ENCODE peak calls at places on chromosome 18, in seven cellular contexts. B is D721Med, P is non-pigmented ciliary epithelial cell, O is SK-N-SH, W is A172, D is MCF 10A, Z is DMS153. V is an unnamed sample.

GRCh38 chr18:24214144-24214543 is 75.3 kb downstream of the CABYR start:
- DNase-seq in B (no peak), P (no peak), O (no peak), W (no peak), D (no peak), Z (no peak), V (no peak)

GRCh38 chr18:7901657-7902056 is 334.5 kb downstream of the PTPRM start:
- DNase-seq in B (no peak), P (no peak), O (no peak), W (no peak), D (no peak), Z (no peak), V (no peak)

GRCh38 chr18:3383381-3383915 is 66.5 kb upstream of the TGIF1 start:
- DNase-seq in B (no peak), P (no peak), O (no peak), W (peak), D (no peak), Z (no peak), V (no peak)

GRCh38 chr18:35635171-35635570 is 53.6 kb downstream of the GALNT1 start:
- DNase-seq in B (no peak), P (no peak), O (peak), W (peak), D (no peak), Z (no peak), V (peak)

GRCh38 chr18:13642440-13642827 is 83.9 kb downstream of the FAM210A start:
- DNase-seq in B (no peak), P (no peak), O (no peak), W (no peak), D (no peak), Z (no peak), V (no peak)

GRCh38 chr18:62485684-62486083 is 37.1 kb upstream of the ZCCHC2 start:
- DNase-seq in B (no peak), P (peak), O (no peak), W (peak), D (peak), Z (peak), V (peak)

GRCh38 chr18:75456277-75456676 is 28.8 kb upstream of the SMIM21 start:
- DNase-seq in B (no peak), P (no peak), O (no peak), W (no peak), D (no peak), Z (no peak), V (no peak)

GRCh38 chr18:63907649-63908048 is at the start of gene SERPINB10:
- DNase-seq in B (no peak), P (no peak), O (no peak), W (no peak), D (no peak), Z (no peak), V (no peak)

GRCh38 chr18:10169064-10169562 is 255.3 kb downstream of the VAPA start:
- DNase-seq in B (no peak), P (no peak), O (peak), W (no peak), D (peak), Z (peak), V (peak)

GRCh38 chr18:28163201-28163778 is 13.6 kb downstream of the CDH2 start:
- DNase-seq in B (no peak), P (no peak), O (no peak), W (no peak), D (peak), Z (no peak), V (no peak)

GRCh38 chr18:62606106-62606505 is 83.3 kb downstream of the ZCCHC2 start:
- DNase-seq in B (no peak), P (no peak), O (no peak), W (peak), D (no peak), Z (no peak), V (no peak)

GRCh38 chr18:63817441-63818051 is 42.3 kb downstream of the SERPINB7 start:
- DNase-seq in B (no peak), P (no peak), O (no peak), W (no peak), D (no peak), Z (no peak), V (no peak)

GRCh38 chr18:55779461-55779710 is 191.4 kb upstream of the TCF4 start:
- DNase-seq in B (no peak), P (no peak), O (peak), W (peak), D (no peak), Z (no peak), V (peak)

GRCh38 chr18:56043691-56044090 is 455.7 kb upstream of the TCF4 start:
- DNase-seq in B (no peak), P (no peak), O (no peak), W (no peak), D (no peak), Z (no peak), V (peak)

V was measured in mammary epithelial cell.